ENCODE peak calls at places on chromosomes 2 and 18, in nine cellular contexts. One of them, this sample, is unnamed.

GRCh38 chr2:64610456-64610855 is 43.3 kb downstream of the SERTAD2 start:
- DNase-seq in testis: no peak
- DNase-seq in body of pancreas: no peak
- DNase-seq in thyroid gland: no peak
- DNase-seq in adrenal gland: no peak
- DNase-seq in tibial nerve: no peak
- DNase-seq in spleen: no peak
- DNase-seq in uterus: no peak
- DNase-seq in ovary: peak; percentile 8
- DNase-seq in this sample: peak; percentile 25

GRCh38 chr2:23565814-23566213 is 180.8 kb downstream of the KLHL29 start:
- DNase-seq in testis: no peak
- DNase-seq in thyroid gland: no peak
- DNase-seq in body of pancreas: no peak
- DNase-seq in tibial nerve: no peak
- DNase-seq in spleen: no peak
- DNase-seq in uterus: no peak
- DNase-seq in ovary: no peak
- DNase-seq in adrenal gland: peak; percentile 70
- DNase-seq in this sample: no peak

GRCh38 chr2:55137024-55137958 is 87.0 kb upstream of the RTN4 start:
- DNase-seq in thyroid gland: peak; percentile 39
- DNase-seq in adrenal gland: peak; percentile 9
- DNase-seq in ovary: no peak
- DNase-seq in spleen: no peak
- DNase-seq in testis: no peak
- DNase-seq in uterus: no peak
- DNase-seq in body of pancreas: no peak
- DNase-seq in tibial nerve: no peak
- DNase-seq in this sample: no peak

GRCh38 chr18:31161757-31162418 is 768 bp downstream of the DSC1 start:
- DNase-seq in ovary: no peak
- DNase-seq in adrenal gland: no peak
- DNase-seq in uterus: no peak
- DNase-seq in spleen: no peak
- DNase-seq in thyroid gland: no peak
- DNase-seq in tibial nerve: no peak
- DNase-seq in body of pancreas: no peak
- DNase-seq in testis: no peak
- DNase-seq in this sample: no peak

GRCh38 chr2:238601433-238602222 is 174.9 kb downstream of the ASB1 start:
- DNase-seq in ovary: no peak
- DNase-seq in tibial nerve: peak; percentile 37
- DNase-seq in adrenal gland: no peak
- DNase-seq in body of pancreas: no peak
- DNase-seq in testis: no peak
- DNase-seq in thyroid gland: peak; percentile 46
- DNase-seq in uterus: peak; percentile 73
- DNase-seq in spleen: no peak
- DNase-seq in this sample: no peak

GRCh38 chr2:48589170-48589767 is 28.4 kb upstream of the GTF2A1L start:
- DNase-seq in body of pancreas: peak; percentile 16
- DNase-seq in testis: peak; percentile 44
- DNase-seq in thyroid gland: peak; percentile 46
- DNase-seq in tibial nerve: peak; percentile 57
- DNase-seq in uterus: peak; percentile 50
- DNase-seq in adrenal gland: peak; percentile 36
- DNase-seq in spleen: no peak
- DNase-seq in ovary: peak; percentile 57
- DNase-seq in this sample: no peak

GRCh38 chr2:213234641-213235040 is 49.6 kb upstream of the SPAG16 start:
- DNase-seq in uterus: no peak
- DNase-seq in spleen: no peak
- DNase-seq in testis: no peak
- DNase-seq in adrenal gland: no peak
- DNase-seq in thyroid gland: no peak
- DNase-seq in ovary: no peak
- DNase-seq in tibial nerve: no peak
- DNase-seq in body of pancreas: no peak
- DNase-seq in this sample: no peak

GRCh38 chr2:109446531-109447131 is 167.1 kb downstream of the SEPTIN10 start:
- DNase-seq in body of pancreas: no peak
- DNase-seq in adrenal gland: no peak
- DNase-seq in tibial nerve: no peak
- DNase-seq in ovary: no peak
- DNase-seq in testis: no peak
- DNase-seq in uterus: peak; percentile 31
- DNase-seq in thyroid gland: no peak
- DNase-seq in spleen: peak; percentile 50
- DNase-seq in this sample: no peak

GRCh38 chr2:41853427-41854191 is 194.2 kb upstream of the PKDCC start:
- DNase-seq in spleen: no peak
- DNase-seq in ovary: no peak
- DNase-seq in uterus: peak; percentile 46
- DNase-seq in adrenal gland: peak; percentile 55
- DNase-seq in testis: peak; percentile 71
- DNase-seq in thyroid gland: peak; percentile 41
- DNase-seq in tibial nerve: peak; percentile 76
- DNase-seq in body of pancreas: peak; percentile 64
- DNase-seq in this sample: peak; percentile 75

GRCh38 chr18:8536226-8536625 is 73.0 kb upstream of the RAB12 start:
- DNase-seq in testis: no peak
- DNase-seq in body of pancreas: no peak
- DNase-seq in adrenal gland: no peak
- DNase-seq in thyroid gland: no peak
- DNase-seq in uterus: no peak
- DNase-seq in spleen: no peak
- DNase-seq in tibial nerve: no peak
- DNase-seq in ovary: no peak
- DNase-seq in this sample: no peak

GRCh38 chr2:157075924-157076323 is 181.6 kb upstream of the GALNT5 start:
- DNase-seq in ovary: no peak
- DNase-seq in testis: no peak
- DNase-seq in body of pancreas: no peak
- DNase-seq in uterus: no peak
- DNase-seq in thyroid gland: no peak
- DNase-seq in spleen: no peak
- DNase-seq in adrenal gland: no peak
- DNase-seq in tibial nerve: no peak
- DNase-seq in this sample: no peak

DNA sequence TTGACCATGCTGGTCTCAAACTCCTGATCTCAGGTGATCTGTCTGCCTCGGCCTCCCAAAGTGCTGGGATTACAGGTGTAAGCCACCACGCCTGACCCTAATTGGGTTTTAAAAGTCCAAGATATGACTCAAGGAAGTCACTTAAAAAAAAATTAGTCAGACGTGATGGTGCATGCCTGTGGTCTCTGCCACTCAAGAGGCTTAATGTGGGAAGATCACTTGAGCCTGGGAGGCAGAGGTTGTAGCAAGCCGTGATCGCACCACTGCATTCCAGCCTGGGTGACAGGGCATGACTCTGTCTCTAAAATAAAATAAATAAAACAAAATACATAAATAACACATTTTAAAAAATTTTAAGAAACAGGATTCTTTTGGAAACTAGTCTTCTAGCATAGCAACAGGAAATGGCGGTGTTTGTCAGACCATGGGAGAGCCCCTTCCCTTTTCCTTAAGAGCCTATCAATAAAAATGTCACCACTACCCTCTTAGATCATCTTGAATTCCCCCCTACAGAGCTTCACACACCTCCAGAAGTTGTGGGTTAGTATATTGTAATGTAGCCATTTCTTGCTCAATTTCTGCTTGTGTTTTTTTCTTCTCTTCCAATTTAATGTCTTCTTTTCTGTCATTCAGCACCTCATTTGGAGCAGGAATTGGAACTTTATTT is 20.1 kb downstream of the SFT2D3 start:
- DNase-seq in body of pancreas: no peak
- DNase-seq in tibial nerve: no peak
- DNase-seq in adrenal gland: no peak
- DNase-seq in testis: no peak
- DNase-seq in thyroid gland: no peak
- DNase-seq in uterus: no peak
- DNase-seq in ovary: no peak
- DNase-seq in spleen: no peak
- DNase-seq in this sample: no peak
- H3K36me3 ChIP-seq in body of pancreas: no peaks in the 10 kb centered on the region
- H3K36me3 ChIP-seq in tibial nerve: peaks cover 14% of the 10 kb centered on the region
- H3K36me3 ChIP-seq in adrenal gland: peaks cover 36% of the 10 kb centered on the region
- H3K36me3 ChIP-seq in testis: no peaks in the 10 kb centered on the region
- H3K36me3 ChIP-seq in thyroid gland: peaks cover 32% of the 10 kb centered on the region
- H3K36me3 ChIP-seq in uterus: no peaks in the 10 kb centered on the region
- H3K36me3 ChIP-seq in ovary: no peaks in the 10 kb centered on the region
- H3K36me3 ChIP-seq in spleen: peaks cover 52% of the 10 kb centered on the region
- H3K36me3 ChIP-seq in this sample: no peaks in the 10 kb centered on the region

DNA sequence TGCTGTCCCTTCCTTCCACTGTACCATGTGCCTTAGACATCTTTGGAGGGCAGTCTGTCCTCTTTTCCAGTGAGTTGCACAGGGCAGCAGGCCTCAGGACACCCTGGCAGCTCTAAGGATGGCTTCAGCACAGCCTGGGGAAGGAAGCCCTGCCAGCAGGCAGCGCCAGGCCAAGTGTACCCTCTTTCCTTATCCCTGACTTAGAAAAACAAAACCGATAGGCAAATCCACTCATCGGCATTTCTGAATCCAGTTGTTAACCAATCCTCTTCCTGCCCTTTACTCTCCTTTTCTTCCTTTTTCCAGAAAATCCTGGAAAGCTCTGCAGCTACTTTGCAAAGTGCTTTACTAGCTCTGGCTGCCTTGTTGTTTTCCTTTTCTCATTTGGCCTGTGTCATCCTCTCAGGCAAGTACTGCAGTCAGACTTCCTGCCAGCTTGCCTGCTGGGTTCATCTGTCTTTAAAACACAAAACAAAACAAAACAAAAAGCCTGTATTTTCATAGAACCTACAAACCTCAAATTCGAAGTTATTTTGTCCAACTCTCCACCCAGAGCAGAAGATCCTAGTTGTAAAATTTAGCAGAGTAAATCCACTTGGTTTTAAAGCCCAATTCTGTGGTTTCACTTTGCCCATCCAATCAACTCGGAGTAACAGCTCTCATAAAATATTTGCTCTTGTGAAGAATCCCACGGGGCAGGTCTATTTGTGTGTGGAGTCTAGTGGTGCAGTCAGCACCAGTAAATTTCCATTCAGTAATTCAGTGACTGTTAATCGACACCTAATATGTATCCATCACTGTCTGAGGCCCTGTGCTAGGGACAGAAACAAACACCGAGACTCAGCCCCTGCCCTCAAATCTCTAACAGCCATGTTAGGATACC is 45.2 kb downstream of the PCBP1 start:
- DNase-seq in ovary: peak; percentile 51
- DNase-seq in thyroid gland: peak; percentile 80
- DNase-seq in spleen: peak; percentile 75
- DNase-seq in adrenal gland: peak; percentile 57
- DNase-seq in tibial nerve: peak; percentile 74
- DNase-seq in testis: peak; percentile 56
- DNase-seq in body of pancreas: peak; percentile 49
- DNase-seq in uterus: no peak
- DNase-seq in this sample: no peak
- TF ChIP-seq POLR2A in ovary: no peak
- TF ChIP-seq POLR2A in thyroid gland: peak; percentile 77
- TF ChIP-seq POLR2A in spleen: no peak
- TF ChIP-seq POLR2A in adrenal gland: no peak
- TF ChIP-seq POLR2A in tibial nerve: no peak
- TF ChIP-seq POLR2A in testis: no peak
- TF ChIP-seq POLR2A in body of pancreas: no peak
- TF ChIP-seq POLR2A in uterus: no peak
- TF ChIP-seq POLR2A in this sample: no peak

GRCh38 chr2:24886640-24887324 is 33.3 kb downstream of the ADCY3 start:
- DNase-seq in adrenal gland: no peak
- DNase-seq in body of pancreas: no peak
- DNase-seq in thyroid gland: no peak
- DNase-seq in tibial nerve: no peak
- DNase-seq in uterus: no peak
- DNase-seq in spleen: peak; percentile 81
- DNase-seq in testis: no peak
- DNase-seq in ovary: no peak
- DNase-seq in this sample: no peak

GRCh38 chr2:24886114-24886501 is 33.9 kb downstream of the ADCY3 start:
- DNase-seq in tibial nerve: no peak
- DNase-seq in adrenal gland: no peak
- DNase-seq in testis: no peak
- DNase-seq in body of pancreas: no peak
- DNase-seq in uterus: no peak
- DNase-seq in thyroid gland: no peak
- DNase-seq in ovary: no peak
- DNase-seq in spleen: no peak
- DNase-seq in this sample: no peak

GRCh38 chr2:24883946-24884345 is 36.1 kb downstream of the ADCY3 start:
- DNase-seq in testis: peak; percentile 46
- DNase-seq in thyroid gland: peak; percentile 35
- DNase-seq in body of pancreas: peak; percentile 37
- DNase-seq in uterus: peak; percentile 55
- DNase-seq in spleen: no peak
- DNase-seq in adrenal gland: peak; percentile 59
- DNase-seq in tibial nerve: peak; percentile 75
- DNase-seq in ovary: no peak
- DNase-seq in this sample: no peak

GRCh38 chr2:24887325-24887874 is 32.6 kb downstream of the ADCY3 start:
- DNase-seq in uterus: no peak
- DNase-seq in body of pancreas: no peak
- DNase-seq in ovary: no peak
- DNase-seq in adrenal gland: no peak
- DNase-seq in tibial nerve: no peak
- DNase-seq in thyroid gland: no peak
- DNase-seq in testis: no peak
- DNase-seq in spleen: no peak
- DNase-seq in this sample: no peak

GRCh38 chr2:24885221-24886113 is 34.6 kb downstream of the ADCY3 start:
- DNase-seq in testis: no peak
- DNase-seq in uterus: no peak
- DNase-seq in spleen: no peak
- DNase-seq in tibial nerve: no peak
- DNase-seq in thyroid gland: peak; percentile 26
- DNase-seq in body of pancreas: no peak
- DNase-seq in adrenal gland: no peak
- DNase-seq in ovary: no peak
- DNase-seq in this sample: no peak
- H3K4me1 ChIP-seq in testis: peaks cover 4% of the 10 kb centered on the region
- H3K4me1 ChIP-seq in uterus: no peaks in the 10 kb centered on the region
- H3K4me1 ChIP-seq in spleen: peaks cover 28% of the 10 kb centered on the region
- H3K4me1 ChIP-seq in tibial nerve: peaks cover 12% of the 10 kb centered on the region
- H3K4me1 ChIP-seq in thyroid gland: peaks cover 5% of the 10 kb centered on the region
- H3K4me1 ChIP-seq in body of pancreas: peaks cover 5% of the 10 kb centered on the region
- H3K4me1 ChIP-seq in adrenal gland: no peaks in the 10 kb centered on the region
- H3K4me1 ChIP-seq in ovary: peaks cover 19% of the 10 kb centered on the region
- H3K4me1 ChIP-seq in this sample: no peaks in the 10 kb centered on the region

GRCh38 chr2:197079832-197080555 is 153.5 kb upstream of the PGAP1 start:
- DNase-seq in body of pancreas: no peak
- DNase-seq in testis: no peak
- DNase-seq in spleen: no peak
- DNase-seq in uterus: peak; percentile 39
- DNase-seq in thyroid gland: no peak
- DNase-seq in adrenal gland: no peak
- DNase-seq in tibial nerve: no peak
- DNase-seq in ovary: peak; percentile 43
- DNase-seq in this sample: no peak
- H3K36me3 ChIP-seq in body of pancreas: no peaks in the 10 kb centered on the region
- H3K36me3 ChIP-seq in testis: no peaks in the 10 kb centered on the region
- H3K36me3 ChIP-seq in spleen: peaks cover 90% of the 10 kb centered on the region
- H3K36me3 ChIP-seq in uterus: no peaks in the 10 kb centered on the region
- H3K36me3 ChIP-seq in thyroid gland: no peaks in the 10 kb centered on the region
- H3K36me3 ChIP-seq in adrenal gland: no peaks in the 10 kb centered on the region
- H3K36me3 ChIP-seq in tibial nerve: no peaks in the 10 kb centered on the region
- H3K36me3 ChIP-seq in ovary: no peaks in the 10 kb centered on the region
- H3K36me3 ChIP-seq in this sample: no peaks in the 10 kb centered on the region

This sample was measured in Peyer's patch.